ENCODE peak calls at places on chromosome 11, in eight cellular contexts. Y, T, Q, B, E, R, W and F are unnamed samples.

GRCh38 chr11:121741316-121741715 is 288.5 kb upstream of the SORL1-AS1 start:
- DNase-seq in Y (no peak), Q (no peak), W (no peak), T (no peak), B (no peak), R (no peak), E (no peak), F (no peak)

GRCh38 chr11:2122907-2123627 is 16.1 kb downstream of the IGF2 start:
- DNase-seq in Y (no peak), B (no peak), R (no peak), W (no peak), Q (no peak), T (no peak), E (no peak), F (no peak)

GRCh38 chr11:117834838-117835443 is 10.4 kb upstream of the FXYD2 start:
- DNase-seq in B (no peak), R (no peak), W (no peak), T (no peak), E (no peak), Q (no peak), Y (no peak), F (no peak)

GRCh38 chr11:45541693-45542434 is 123.6 kb downstream of the CHST1 start:
- DNase-seq in W (no peak), R (no peak), T (no peak), Y (no peak), Q (no peak), E (no peak), B (no peak), F (no peak)

GRCh38 chr11:69200331-69201047 is 44.8 kb downstream of the SMIM38 start:
- DNase-seq in Q (no peak), T (no peak), E (no peak), B (no peak), R (no peak), Y (no peak), W (peak; percentile 36), F (no peak)

GRCh38 chr11:13896175-13896989 is 66.1 kb upstream of the SPON1 start:
- DNase-seq in B (no peak), T (no peak), Q (no peak), E (peak; percentile 63), R (no peak), Y (no peak), W (no peak), F (no peak)

GRCh38 chr11:115905331-115905730 is 401.1 kb upstream of the CADM1 start:
- DNase-seq in T (no peak), Q (peak; percentile 79), W (no peak), B (no peak), R (no peak), E (no peak), Y (no peak), F (no peak)

GRCh38 chr11:3225159-3225758 is 6.6 kb upstream of the MRGPRG start:
- DNase-seq in E (no peak), R (no peak), B (no peak), T (peak; percentile 29), W (no peak), Y (no peak), Q (no peak), F (no peak)

GRCh38 chr11:47204633-47204989 is 10.2 kb upstream of the DDB2 start:
- DNase-seq in T (peak; percentile 76), B (no peak), W (no peak), Q (peak; percentile 65), E (no peak), R (peak; percentile 4), Y (no peak), F (peak; percentile 77)

GRCh38 chr11:113234888-113235287 is 79.5 kb upstream of the TTC12 start:
- DNase-seq in W (no peak), B (no peak), E (no peak), T (no peak), Q (no peak), Y (no peak), R (no peak), F (no peak)

GRCh38 chr11:15390857-15391256 is 276.1 kb downstream of the INSC start:
- DNase-seq in Y (no peak), E (no peak), R (no peak), B (no peak), W (no peak), T (no peak), Q (no peak), F (no peak)

GRCh38 chr11:121453589-121454299 is 977 bp upstream of the SORL1-AS1 start:
- DNase-seq in W (no peak), Y (no peak), T (no peak), Q (no peak), E (peak; percentile 73), B (no peak), R (no peak), F (no peak)

GRCh38 chr11:1966531-1966930 is 19.4 kb downstream of the MRPL23 start:
- DNase-seq in B (no peak), Y (no peak), R (no peak), W (no peak), Q (no peak), E (no peak), T (no peak), F (no peak)

GRCh38 chr11:47160753-47161133 is 15.9 kb downstream of the ARFGAP2 start:
- DNase-seq in B (no peak), Y (no peak), W (no peak), T (no peak), R (no peak), Q (no peak), E (no peak), F (no peak)

GRCh38 chr11:69080361-69080973 is 31.7 kb downstream of the TPCN2 start:
- DNase-seq in B (peak; percentile 88), R (no peak), Y (no peak), W (no peak), Q (peak; percentile 61), E (no peak), T (peak; percentile 51), F (peak; percentile 94)

GRCh38 chr11:103871923-103872551 is 164.4 kb upstream of the DDI1 start:
- DNase-seq in R (no peak), T (no peak), Q (no peak), W (no peak), B (no peak), Y (no peak), E (no peak), F (no peak)

GRCh38 chr11:63491614-63492372 is 826 bp upstream of the PLAAT5 start:
- DNase-seq in Q (peak; percentile 84), E (no peak), W (no peak), T (no peak), R (no peak), B (peak; percentile 4), Y (no peak), F (no peak)